ENCODE peak calls at places on chromosomes 13 and 19, in five cellular contexts. One of them, this sample, is unnamed.

GRCh38 chr13:52991344-52992020 is 37.1 kb upstream of the OLFM4 start:
- DNase-seq in GM12891: no peak
- DNase-seq in K562: no peak
- DNase-seq in H1: no peak
- DNase-seq in HepG2: no peak
- DNase-seq in this sample: no peak

GRCh38 chr13:82867284-82867683 is 1015.0 kb downstream of the SLITRK1 start:
- DNase-seq in GM12891: no peak
- DNase-seq in K562: no peak
- DNase-seq in H1: no peak
- DNase-seq in HepG2: no peak
- DNase-seq in this sample: no peak

GRCh38 chr13:114072421-114072820 is 60.0 kb downstream of the RASA3 start:
- DNase-seq in GM12891: no peak
- DNase-seq in K562: no peak
- DNase-seq in H1: no peak
- DNase-seq in HepG2: no peak
- DNase-seq in this sample: no peak

GRCh38 chr19:1154731-1155351 is 19.2 kb downstream of the SBNO2 start:
- DNase-seq in GM12891: no peak
- DNase-seq in K562: no peak
- DNase-seq in H1: no peak
- DNase-seq in HepG2: peak
- DNase-seq in this sample: no peak

GRCh38 chr13:51001335-51001734 is 91.7 kb downstream of the RNASEH2B start:
- DNase-seq in GM12891: no peak
- DNase-seq in K562: no peak
- DNase-seq in H1: no peak
- DNase-seq in HepG2: no peak
- DNase-seq in this sample: no peak

GRCh38 chr19:9934132-9934950 is 2.0 kb downstream of the OLFM2 start:
- DNase-seq in GM12891: no peak
- DNase-seq in K562: peak
- DNase-seq in H1: peak
- DNase-seq in HepG2: peak
- DNase-seq in this sample: peak

GRCh38 chr19:6866646-6867255 is 20.6 kb upstream of the ADGRE1 start:
- DNase-seq in GM12891: no peak
- DNase-seq in K562: no peak
- DNase-seq in H1: no peak
- DNase-seq in HepG2: no peak
- DNase-seq in this sample: no peak

GRCh38 chr19:57403737-57404537 is 7.0 kb upstream of the ZNF17 start:
- DNase-seq in GM12891: no peak
- DNase-seq in K562: no peak
- DNase-seq in H1: no peak
- DNase-seq in HepG2: peak
- DNase-seq in this sample: no peak

GRCh38 chr19:17170538-17171297 is 44.4 kb upstream of the USE1 start:
- DNase-seq in GM12891: peak
- DNase-seq in K562: no peak
- DNase-seq in H1: no peak
- DNase-seq in HepG2: no peak
- DNase-seq in this sample: peak

GRCh38 chr19:10045371-10045770 is 32.1 kb downstream of the RDH8 start:
- DNase-seq in GM12891: no peak
- DNase-seq in K562: no peak
- DNase-seq in H1: no peak
- DNase-seq in HepG2: no peak
- DNase-seq in this sample: no peak

GRCh38 chr19:5286465-5287029 is 54.1 kb downstream of the PTPRS start:
- DNase-seq in GM12891: no peak
- DNase-seq in K562: no peak
- DNase-seq in H1: no peak
- DNase-seq in HepG2: no peak
- DNase-seq in this sample: no peak

GRCh38 chr13:20998649-20999415 is 62.6 kb downstream of the LATS2 start:
- DNase-seq in GM12891: no peak
- DNase-seq in K562: no peak
- DNase-seq in H1: no peak
- DNase-seq in HepG2: no peak
- DNase-seq in this sample: no peak

GRCh38 chr19:9345005-9345404 is 17.8 kb upstream of the ZNF177 start:
- DNase-seq in GM12891: no peak
- DNase-seq in K562: no peak
- DNase-seq in H1: no peak
- DNase-seq in HepG2: no peak
- DNase-seq in this sample: no peak

GRCh38 chr19:54287456-54287855 is 6.5 kb upstream of the LILRB2 start:
- DNase-seq in GM12891: no peak
- DNase-seq in K562: no peak
- DNase-seq in H1: no peak
- DNase-seq in HepG2: no peak
- DNase-seq in this sample: no peak

GRCh38 chr13:111337741-111338140 is 17.3 kb downstream of the TEX29 start:
- DNase-seq in GM12891: no peak
- DNase-seq in K562: no peak
- DNase-seq in H1: no peak
- DNase-seq in HepG2: no peak
- DNase-seq in this sample: no peak

GRCh38 chr19:21221653-21222052 is 79.8 kb downstream of the ZNF431 start:
- DNase-seq in GM12891: no peak
- DNase-seq in K562: no peak
- DNase-seq in H1: no peak
- DNase-seq in HepG2: no peak
- DNase-seq in this sample: no peak

GRCh38 chr19:35748106-35749020 is at the start of gene LIN37:
- DNase-seq in GM12891: peak
- DNase-seq in K562: peak
- DNase-seq in H1: peak
- DNase-seq in HepG2: peak
- DNase-seq in this sample: peak

GRCh38 chr19:44725251-44725650 is 23.3 kb upstream of the BCL3 start:
- DNase-seq in GM12891: no peak
- DNase-seq in K562: peak
- DNase-seq in H1: no peak
- DNase-seq in HepG2: peak
- DNase-seq in this sample: no peak
- TF ChIP-seq POLR2AphosphoS5 in GM12891: no peak
- TF ChIP-seq POLR2AphosphoS5 in K562: no peak
- TF ChIP-seq POLR2AphosphoS5 in H1: no peak
- TF ChIP-seq POLR2AphosphoS5 in HepG2: no peak
- TF ChIP-seq POLR2AphosphoS5 in this sample: no peak

DNA sequence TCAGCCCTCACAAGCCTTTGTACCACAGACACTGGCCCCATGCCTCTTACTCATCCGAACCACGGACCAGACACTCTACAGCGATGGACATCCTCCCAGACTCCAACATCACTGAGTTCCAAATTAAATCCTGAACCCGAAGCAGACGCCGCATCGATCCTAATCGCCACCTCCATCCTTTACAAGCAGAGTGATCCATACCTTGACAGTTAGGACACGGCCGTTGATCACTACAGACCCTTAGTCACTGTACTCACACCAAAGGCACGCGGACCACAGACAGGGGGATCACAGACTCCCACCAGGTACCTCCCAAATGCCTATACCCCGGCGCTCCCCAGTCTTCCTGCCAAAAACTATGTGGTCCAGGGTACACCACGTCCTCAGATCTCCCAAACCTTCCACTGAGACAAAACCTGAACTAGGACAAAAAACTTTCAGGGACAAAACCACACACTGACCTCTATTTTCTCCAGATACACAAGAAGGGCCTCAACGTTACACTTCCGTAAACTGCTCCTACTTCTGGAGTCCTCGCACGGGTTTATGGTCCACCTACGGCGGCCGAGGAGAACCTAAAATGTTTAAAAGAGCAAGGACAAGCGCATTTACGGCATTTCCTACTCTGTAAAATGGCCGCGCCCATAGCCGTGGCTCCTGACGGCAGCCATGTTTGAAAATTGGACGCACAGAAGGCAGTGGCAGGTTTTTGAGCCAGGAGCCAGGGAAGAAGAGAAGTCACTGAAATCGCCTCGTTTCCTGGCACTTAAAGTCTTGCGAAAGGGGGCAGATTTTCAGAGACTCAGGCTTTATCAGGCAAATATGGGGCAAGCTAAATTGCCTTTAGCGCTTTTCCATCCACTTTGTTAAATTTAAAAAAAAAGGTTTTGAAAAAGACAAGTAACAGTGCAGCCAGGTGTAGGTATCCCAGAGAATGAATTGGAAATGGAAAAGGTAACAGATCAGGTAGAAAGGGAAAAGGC is at the start of gene ZNF350:
- DNase-seq in GM12891: peak
- DNase-seq in K562: peak
- DNase-seq in H1: peak
- DNase-seq in HepG2: peak
- DNase-seq in this sample: peak
- TF ChIP-seq POLR2A in GM12891: peak
- TF ChIP-seq POLR2A in K562: peak
- TF ChIP-seq POLR2A in H1: no peak
- TF ChIP-seq POLR2A in HepG2: peak
- TF ChIP-seq POLR2A in this sample: peak

GRCh38 chr19:38421856-38422255 is 4.2 kb downstream of the RASGRP4 start:
- DNase-seq in GM12891: no peak
- DNase-seq in K562: no peak
- DNase-seq in H1: no peak
- DNase-seq in HepG2: no peak
- DNase-seq in this sample: no peak

GRCh38 chr19:38420935-38421334 is 5.1 kb downstream of the RASGRP4 start:
- DNase-seq in GM12891: no peak
- DNase-seq in K562: no peak
- DNase-seq in H1: no peak
- DNase-seq in HepG2: no peak
- DNase-seq in this sample: no peak

GRCh38 chr19:38413416-38413815 is 10.5 kb downstream of the FAM98C start:
- DNase-seq in GM12891: no peak
- DNase-seq in K562: no peak
- DNase-seq in H1: no peak
- DNase-seq in HepG2: no peak
- DNase-seq in this sample: no peak

GRCh38 chr19:38417146-38417543 is 8.9 kb downstream of the RASGRP4 start:
- DNase-seq in GM12891: no peak
- DNase-seq in K562: no peak
- DNase-seq in H1: no peak
- DNase-seq in HepG2: no peak
- DNase-seq in this sample: no peak

GRCh38 chr19:38417544-38418506 is 8.2 kb downstream of the RASGRP4 start:
- DNase-seq in GM12891: peak
- DNase-seq in K562: peak
- DNase-seq in H1: no peak
- DNase-seq in HepG2: no peak
- DNase-seq in this sample: peak
- TF ChIP-seq TAF1 in GM12891: no peak
- TF ChIP-seq TAF1 in K562: no peak
- TF ChIP-seq TAF1 in H1: no peak
- TF ChIP-seq TAF1 in HepG2: no peak
- TF ChIP-seq TAF1 in this sample: no peak

GRCh38 chr19:46113726-46114125 is 10.8 kb downstream of the IGFL3 start:
- DNase-seq in GM12891: no peak
- DNase-seq in K562: no peak
- DNase-seq in H1: no peak
- DNase-seq in HepG2: no peak
- DNase-seq in this sample: no peak
- TF ChIP-seq POLR2AphosphoS5 in GM12891: no peak
- TF ChIP-seq POLR2AphosphoS5 in K562: no peak
- TF ChIP-seq POLR2AphosphoS5 in H1: no peak
- TF ChIP-seq POLR2AphosphoS5 in HepG2: no peak
- TF ChIP-seq POLR2AphosphoS5 in this sample: no peak

GRCh38 chr13:46637213-46637612 is 84.2 kb downstream of the LRCH1 start:
- DNase-seq in GM12891: no peak
- DNase-seq in K562: no peak
- DNase-seq in H1: no peak
- DNase-seq in HepG2: no peak
- DNase-seq in this sample: no peak
- TF ChIP-seq POLR2A in GM12891: no peak
- TF ChIP-seq POLR2A in K562: no peak
- TF ChIP-seq POLR2A in H1: no peak
- TF ChIP-seq POLR2A in HepG2: no peak
- TF ChIP-seq POLR2A in this sample: no peak

GRCh38 chr13:23858586-23858985 is 30.6 kb downstream of the MIPEP start:
- DNase-seq in GM12891: no peak
- DNase-seq in K562: no peak
- DNase-seq in H1: no peak
- DNase-seq in HepG2: no peak
- DNase-seq in this sample: no peak
- TF ChIP-seq TAF1 in GM12891: no peak
- TF ChIP-seq TAF1 in K562: no peak
- TF ChIP-seq TAF1 in H1: no peak
- TF ChIP-seq TAF1 in HepG2: no peak
- TF ChIP-seq TAF1 in this sample: no peak

GRCh38 chr19:33316521-33317284 is 14.4 kb upstream of the CEBPA start:
- DNase-seq in GM12891: no peak
- DNase-seq in K562: no peak
- DNase-seq in H1: no peak
- DNase-seq in HepG2: peak
- DNase-seq in this sample: no peak
- TF ChIP-seq POLR2AphosphoS5 in GM12891: no peak
- TF ChIP-seq POLR2AphosphoS5 in K562: no peak
- TF ChIP-seq POLR2AphosphoS5 in H1: no peak
- TF ChIP-seq POLR2AphosphoS5 in HepG2: no peak
- TF ChIP-seq POLR2AphosphoS5 in this sample: no peak